ENCODE peak calls at places on chromosomes 2 and 18, in eight cellular contexts. One of them, this sample, is unnamed.

GRCh38 chr2:74564222-74564621 is 9.7 kb downstream of the DOK1 start:
- DNase-seq in cardiac fibroblast: peak
- DNase-seq in SHP77 treated with DMSO at 0.1 percent for 48 hours: no peak
- DNase-seq in NCI-H2171: no peak
- DNase-seq in anterior cingulate cortex: no peak
- DNase-seq in CD8-positive, alpha-beta memory T cell: no peak
- DNase-seq in NCI-H1092 treated with DMSO at 0.1 percent for 48 hours: no peak
- DNase-seq in tibial artery: no peak
- DNase-seq in this sample: no peak

GRCh38 chr2:234814366-234814765 is 137.5 kb upstream of the SH3BP4 start:
- DNase-seq in cardiac fibroblast: no peak
- DNase-seq in SHP77 treated with DMSO at 0.1 percent for 48 hours: no peak
- DNase-seq in NCI-H2171: no peak
- DNase-seq in anterior cingulate cortex: no peak
- DNase-seq in CD8-positive, alpha-beta memory T cell: no peak
- DNase-seq in NCI-H1092 treated with DMSO at 0.1 percent for 48 hours: no peak
- DNase-seq in tibial artery: no peak
- DNase-seq in this sample: no peak

GRCh38 chr2:235171511-235172130 is 219.8 kb downstream of the SH3BP4 start:
- DNase-seq in cardiac fibroblast: peak
- DNase-seq in SHP77 treated with DMSO at 0.1 percent for 48 hours: no peak
- DNase-seq in NCI-H2171: no peak
- DNase-seq in anterior cingulate cortex: no peak
- DNase-seq in CD8-positive, alpha-beta memory T cell: no peak
- DNase-seq in NCI-H1092 treated with DMSO at 0.1 percent for 48 hours: no peak
- DNase-seq in tibial artery: no peak
- DNase-seq in this sample: no peak

GRCh38 chr18:72910045-72910444 is 42.3 kb upstream of the NETO1 start:
- DNase-seq in cardiac fibroblast: no peak
- DNase-seq in SHP77 treated with DMSO at 0.1 percent for 48 hours: no peak
- DNase-seq in NCI-H2171: no peak
- DNase-seq in anterior cingulate cortex: no peak
- DNase-seq in CD8-positive, alpha-beta memory T cell: no peak
- DNase-seq in NCI-H1092 treated with DMSO at 0.1 percent for 48 hours: no peak
- DNase-seq in tibial artery: no peak
- DNase-seq in this sample: no peak

GRCh38 chr2:185179783-185180182 is 558.8 kb upstream of the FSIP2 start:
- DNase-seq in cardiac fibroblast: no peak
- DNase-seq in SHP77 treated with DMSO at 0.1 percent for 48 hours: peak
- DNase-seq in NCI-H2171: no peak
- DNase-seq in anterior cingulate cortex: no peak
- DNase-seq in CD8-positive, alpha-beta memory T cell: no peak
- DNase-seq in NCI-H1092 treated with DMSO at 0.1 percent for 48 hours: no peak
- DNase-seq in tibial artery: no peak
- DNase-seq in this sample: no peak

GRCh38 chr2:28951910-28952805 is 28.9 kb upstream of the TOGARAM2 start:
- DNase-seq in cardiac fibroblast: peak
- DNase-seq in SHP77 treated with DMSO at 0.1 percent for 48 hours: no peak
- DNase-seq in NCI-H2171: no peak
- DNase-seq in anterior cingulate cortex: no peak
- DNase-seq in CD8-positive, alpha-beta memory T cell: no peak
- DNase-seq in NCI-H1092 treated with DMSO at 0.1 percent for 48 hours: no peak
- DNase-seq in tibial artery: no peak
- DNase-seq in this sample: no peak

GRCh38 chr2:215105607-215106354 is 32.6 kb downstream of the ABCA12 start:
- DNase-seq in cardiac fibroblast: peak
- DNase-seq in SHP77 treated with DMSO at 0.1 percent for 48 hours: no peak
- DNase-seq in NCI-H2171: no peak
- DNase-seq in anterior cingulate cortex: no peak
- DNase-seq in CD8-positive, alpha-beta memory T cell: no peak
- DNase-seq in NCI-H1092 treated with DMSO at 0.1 percent for 48 hours: no peak
- DNase-seq in tibial artery: no peak
- DNase-seq in this sample: no peak

GRCh38 chr2:166234112-166234846 is 106.5 kb upstream of the SCN1A start:
- DNase-seq in cardiac fibroblast: peak
- DNase-seq in SHP77 treated with DMSO at 0.1 percent for 48 hours: no peak
- DNase-seq in NCI-H2171: no peak
- DNase-seq in anterior cingulate cortex: no peak
- DNase-seq in CD8-positive, alpha-beta memory T cell: no peak
- DNase-seq in NCI-H1092 treated with DMSO at 0.1 percent for 48 hours: no peak
- DNase-seq in tibial artery: no peak
- DNase-seq in this sample: no peak

GRCh38 chr18:69399253-69399652 is 1.4 kb upstream of the DOK6 start:
- DNase-seq in cardiac fibroblast: no peak
- DNase-seq in SHP77 treated with DMSO at 0.1 percent for 48 hours: no peak
- DNase-seq in NCI-H2171: no peak
- DNase-seq in anterior cingulate cortex: no peak
- DNase-seq in CD8-positive, alpha-beta memory T cell: no peak
- DNase-seq in NCI-H1092 treated with DMSO at 0.1 percent for 48 hours: no peak
- DNase-seq in tibial artery: no peak
- DNase-seq in this sample: peak

GRCh38 chr18:3177902-3178687 is 41.7 kb downstream of the MYOM1 start:
- DNase-seq in cardiac fibroblast: peak
- DNase-seq in SHP77 treated with DMSO at 0.1 percent for 48 hours: peak
- DNase-seq in NCI-H2171: no peak
- DNase-seq in anterior cingulate cortex: peak
- DNase-seq in CD8-positive, alpha-beta memory T cell: peak
- DNase-seq in NCI-H1092 treated with DMSO at 0.1 percent for 48 hours: no peak
- DNase-seq in tibial artery: peak
- DNase-seq in this sample: no peak

GRCh38 chr2:88055436-88056128 is at the start of gene KRCC1:
- DNase-seq in cardiac fibroblast: peak
- DNase-seq in SHP77 treated with DMSO at 0.1 percent for 48 hours: peak
- DNase-seq in NCI-H2171: peak
- DNase-seq in anterior cingulate cortex: peak
- DNase-seq in CD8-positive, alpha-beta memory T cell: peak
- DNase-seq in NCI-H1092 treated with DMSO at 0.1 percent for 48 hours: peak
- DNase-seq in tibial artery: peak
- DNase-seq in this sample: peak

GRCh38 chr18:57959278-57959677 is 84.7 kb upstream of the NEDD4L start:
- DNase-seq in cardiac fibroblast: peak
- DNase-seq in SHP77 treated with DMSO at 0.1 percent for 48 hours: peak
- DNase-seq in NCI-H2171: no peak
- DNase-seq in anterior cingulate cortex: peak
- DNase-seq in CD8-positive, alpha-beta memory T cell: no peak
- DNase-seq in NCI-H1092 treated with DMSO at 0.1 percent for 48 hours: peak
- DNase-seq in tibial artery: no peak
- DNase-seq in this sample: no peak

GRCh38 chr2:42797281-42797680 is 4.9 kb upstream of the HAAO start:
- DNase-seq in cardiac fibroblast: no peak
- DNase-seq in SHP77 treated with DMSO at 0.1 percent for 48 hours: no peak
- DNase-seq in NCI-H2171: no peak
- DNase-seq in anterior cingulate cortex: no peak
- DNase-seq in CD8-positive, alpha-beta memory T cell: no peak
- DNase-seq in NCI-H1092 treated with DMSO at 0.1 percent for 48 hours: no peak
- DNase-seq in tibial artery: no peak
- DNase-seq in this sample: no peak

GRCh38 chr2:121356058-121356640 is 71.1 kb upstream of the TFCP2L1 start:
- DNase-seq in cardiac fibroblast: peak
- DNase-seq in SHP77 treated with DMSO at 0.1 percent for 48 hours: peak
- DNase-seq in NCI-H2171: no peak
- DNase-seq in anterior cingulate cortex: no peak
- DNase-seq in CD8-positive, alpha-beta memory T cell: no peak
- DNase-seq in NCI-H1092 treated with DMSO at 0.1 percent for 48 hours: peak
- DNase-seq in tibial artery: no peak
- DNase-seq in this sample: peak

GRCh38 chr18:32771169-32771751 is 1.6 kb downstream of the KLHL14 start:
- DNase-seq in cardiac fibroblast: no peak
- DNase-seq in SHP77 treated with DMSO at 0.1 percent for 48 hours: no peak
- DNase-seq in NCI-H2171: peak
- DNase-seq in anterior cingulate cortex: no peak
- DNase-seq in CD8-positive, alpha-beta memory T cell: no peak
- DNase-seq in NCI-H1092 treated with DMSO at 0.1 percent for 48 hours: peak
- DNase-seq in tibial artery: no peak
- DNase-seq in this sample: no peak

GRCh38 chr18:10278265-10278664 is 176.2 kb upstream of the APCDD1 start:
- DNase-seq in cardiac fibroblast: no peak
- DNase-seq in SHP77 treated with DMSO at 0.1 percent for 48 hours: no peak
- DNase-seq in NCI-H2171: no peak
- DNase-seq in anterior cingulate cortex: no peak
- DNase-seq in CD8-positive, alpha-beta memory T cell: no peak
- DNase-seq in NCI-H1092 treated with DMSO at 0.1 percent for 48 hours: no peak
- DNase-seq in tibial artery: no peak
- DNase-seq in this sample: no peak

GRCh38 chr2:189129971-189130370 is 49.6 kb downstream of the COL5A2 start:
- DNase-seq in cardiac fibroblast: peak
- DNase-seq in SHP77 treated with DMSO at 0.1 percent for 48 hours: no peak
- DNase-seq in NCI-H2171: no peak
- DNase-seq in anterior cingulate cortex: no peak
- DNase-seq in CD8-positive, alpha-beta memory T cell: no peak
- DNase-seq in NCI-H1092 treated with DMSO at 0.1 percent for 48 hours: no peak
- DNase-seq in tibial artery: no peak
- DNase-seq in this sample: no peak

GRCh38 chr18:35619468-35619867 is 37.9 kb downstream of the GALNT1 start:
- DNase-seq in cardiac fibroblast: no peak
- DNase-seq in SHP77 treated with DMSO at 0.1 percent for 48 hours: no peak
- DNase-seq in NCI-H2171: no peak
- DNase-seq in anterior cingulate cortex: no peak
- DNase-seq in CD8-positive, alpha-beta memory T cell: no peak
- DNase-seq in NCI-H1092 treated with DMSO at 0.1 percent for 48 hours: no peak
- DNase-seq in tibial artery: no peak
- DNase-seq in this sample: peak

GRCh38 chr2:118059919-118060478 is 28.3 kb upstream of the INSIG2 start:
- DNase-seq in cardiac fibroblast: peak
- DNase-seq in SHP77 treated with DMSO at 0.1 percent for 48 hours: no peak
- DNase-seq in NCI-H2171: no peak
- DNase-seq in anterior cingulate cortex: no peak
- DNase-seq in CD8-positive, alpha-beta memory T cell: no peak
- DNase-seq in NCI-H1092 treated with DMSO at 0.1 percent for 48 hours: no peak
- DNase-seq in tibial artery: no peak
- DNase-seq in this sample: no peak

GRCh38 chr2:133092571-133092970 is 422.6 kb upstream of the LYPD1 start:
- DNase-seq in cardiac fibroblast: peak
- DNase-seq in SHP77 treated with DMSO at 0.1 percent for 48 hours: no peak
- DNase-seq in NCI-H2171: no peak
- DNase-seq in anterior cingulate cortex: no peak
- DNase-seq in CD8-positive, alpha-beta memory T cell: no peak
- DNase-seq in NCI-H1092 treated with DMSO at 0.1 percent for 48 hours: no peak
- DNase-seq in tibial artery: no peak
- DNase-seq in this sample: no peak